ENCODE peak calls at places on chromosomes 6 and 20, in four cellular contexts. One of them, this sample, is unnamed. For H3K4me1, the result is how much of the 10 kb centered on the place peaks cover.

GRCh38 chr6:36666726-36667591 is 11.6 kb upstream of the CDKN1A start:
- DNase-seq in stomach: peak
- DNase-seq in MM.1S: no peak
- DNase-seq in pancreas: peak
- DNase-seq in this sample: peak

GRCh38 chr6:169959129-169960002 is 207.9 kb downstream of the ERMARD start:
- DNase-seq in stomach: peak
- DNase-seq in MM.1S: peak
- DNase-seq in pancreas: peak
- DNase-seq in this sample: no peak

GRCh38 chr6:167219967-167220512 is 62.3 kb upstream of the GPR31 start:
- DNase-seq in stomach: no peak
- DNase-seq in MM.1S: no peak
- DNase-seq in pancreas: no peak
- DNase-seq in this sample: no peak

GRCh38 chr6:41644297-41644879 is 6.1 kb downstream of the MDFI start:
- DNase-seq in stomach: no peak
- DNase-seq in MM.1S: no peak
- DNase-seq in pancreas: no peak
- DNase-seq in this sample: no peak

GRCh38 chr20:35768731-35769664 is 2.8 kb upstream of the PHF20 start:
- DNase-seq in stomach: peak
- DNase-seq in MM.1S: no peak
- DNase-seq in pancreas: peak
- DNase-seq in this sample: peak

GRCh38 chr20:57665589-57665971 is 44.2 kb downstream of the PMEPA1 start:
- DNase-seq in stomach: no peak
- DNase-seq in MM.1S: no peak
- DNase-seq in pancreas: peak
- DNase-seq in this sample: no peak

GRCh38 chr6:14917101-14917500 is 328.8 kb upstream of the JARID2 start:
- DNase-seq in stomach: no peak
- DNase-seq in MM.1S: no peak
- DNase-seq in pancreas: no peak
- DNase-seq in this sample: no peak

GRCh38 chr6:89297695-89298351 is 17.3 kb downstream of the GABRR2 start:
- DNase-seq in stomach: peak
- DNase-seq in MM.1S: peak
- DNase-seq in pancreas: no peak
- DNase-seq in this sample: no peak

GRCh38 chr6:37072526-37072925 is 67.1 kb downstream of the FGD2 start:
- DNase-seq in stomach: no peak
- DNase-seq in MM.1S: peak
- DNase-seq in pancreas: no peak
- DNase-seq in this sample: no peak

GRCh38 chr6:113893866-113894265 is 36.7 kb downstream of the MARCKS start:
- DNase-seq in stomach: no peak
- DNase-seq in MM.1S: no peak
- DNase-seq in pancreas: no peak
- DNase-seq in this sample: no peak

GRCh38 chr6:34155471-34156300 is 9.8 kb upstream of the GRM4 start:
- DNase-seq in stomach: no peak
- DNase-seq in MM.1S: no peak
- DNase-seq in pancreas: peak
- DNase-seq in this sample: no peak

GRCh38 chr6:107441706-107442105 is 17.7 kb downstream of the PDSS2 start:
- DNase-seq in stomach: no peak
- DNase-seq in MM.1S: no peak
- DNase-seq in pancreas: no peak
- DNase-seq in this sample: no peak

GRCh38 chr6:105545206-105545920 is 142.5 kb upstream of the PREP start:
- DNase-seq in stomach: no peak
- DNase-seq in MM.1S: no peak
- DNase-seq in pancreas: no peak
- DNase-seq in this sample: no peak

GRCh38 chr6:113600556-113601339 is 256.4 kb upstream of the MARCKS start:
- DNase-seq in stomach: no peak
- DNase-seq in MM.1S: no peak
- DNase-seq in pancreas: no peak
- DNase-seq in this sample: no peak

GRCh38 chr20:46990017-46990810 is 95.6 kb downstream of the EYA2 start:
- DNase-seq in stomach: no peak
- DNase-seq in MM.1S: no peak
- DNase-seq in pancreas: no peak
- DNase-seq in this sample: no peak

GRCh38 chr6:30939473-30939872 is 1.3 kb upstream of the MUCL3 start:
- DNase-seq in stomach: peak
- DNase-seq in MM.1S: no peak
- DNase-seq in pancreas: no peak
- DNase-seq in this sample: no peak

GRCh38 chr6:45577836-45578504 is 200.2 kb upstream of the SUPT3H start:
- DNase-seq in stomach: no peak
- DNase-seq in MM.1S: no peak
- DNase-seq in pancreas: no peak
- DNase-seq in this sample: no peak

GRCh38 chr20:31712564-31713311 is 9.9 kb downstream of the BCL2L1 start:
- DNase-seq in stomach: peak
- DNase-seq in MM.1S: no peak
- DNase-seq in pancreas: no peak
- DNase-seq in this sample: peak

GRCh38 chr6:12472601-12473038 is 182.5 kb downstream of the EDN1 start:
- DNase-seq in stomach: no peak
- DNase-seq in MM.1S: no peak
- DNase-seq in pancreas: no peak
- DNase-seq in this sample: peak

GRCh38 chr6:169960003-169960344 is 208.6 kb downstream of the ERMARD start:
- DNase-seq in stomach: no peak
- DNase-seq in MM.1S: no peak
- DNase-seq in pancreas: peak
- DNase-seq in this sample: no peak

GRCh38 chr6:75217203-75217602 is 11.3 kb upstream of the COL12A1 start:
- DNase-seq in stomach: no peak
- DNase-seq in MM.1S: no peak
- DNase-seq in pancreas: no peak
- DNase-seq in this sample: no peak

GRCh38 chr6:163940705-163941470 is 526.4 kb downstream of the QKI start:
- DNase-seq in stomach: no peak
- DNase-seq in MM.1S: no peak
- DNase-seq in pancreas: no peak
- DNase-seq in this sample: no peak

GRCh38 chr20:2133318-2134183 is 31.9 kb downstream of the STK35 start:
- DNase-seq in stomach: no peak
- DNase-seq in MM.1S: no peak
- DNase-seq in pancreas: no peak
- DNase-seq in this sample: no peak

GRCh38 chr20:7399575-7399974 is 540.7 kb downstream of the HAO1 start:
- DNase-seq in stomach: no peak
- DNase-seq in MM.1S: no peak
- DNase-seq in pancreas: no peak
- DNase-seq in this sample: no peak

GRCh38 chr6:52405243-52405642 is 14.9 kb upstream of the EFHC1 start:
- DNase-seq in stomach: no peak
- DNase-seq in MM.1S: no peak
- DNase-seq in pancreas: no peak
- DNase-seq in this sample: no peak

GRCh38 chr6:52400316-52401041 is 19.7 kb upstream of the EFHC1 start:
- DNase-seq in stomach: no peak
- DNase-seq in MM.1S: no peak
- DNase-seq in pancreas: no peak
- DNase-seq in this sample: no peak

GRCh38 chr6:52407467-52407866 is 12.7 kb upstream of the EFHC1 start:
- DNase-seq in stomach: no peak
- DNase-seq in MM.1S: peak
- DNase-seq in pancreas: no peak
- DNase-seq in this sample: no peak

GRCh38 chr6:52403086-52403485 is 17.1 kb upstream of the EFHC1 start:
- DNase-seq in stomach: no peak
- DNase-seq in MM.1S: no peak
- DNase-seq in pancreas: no peak
- DNase-seq in this sample: no peak

DNA sequence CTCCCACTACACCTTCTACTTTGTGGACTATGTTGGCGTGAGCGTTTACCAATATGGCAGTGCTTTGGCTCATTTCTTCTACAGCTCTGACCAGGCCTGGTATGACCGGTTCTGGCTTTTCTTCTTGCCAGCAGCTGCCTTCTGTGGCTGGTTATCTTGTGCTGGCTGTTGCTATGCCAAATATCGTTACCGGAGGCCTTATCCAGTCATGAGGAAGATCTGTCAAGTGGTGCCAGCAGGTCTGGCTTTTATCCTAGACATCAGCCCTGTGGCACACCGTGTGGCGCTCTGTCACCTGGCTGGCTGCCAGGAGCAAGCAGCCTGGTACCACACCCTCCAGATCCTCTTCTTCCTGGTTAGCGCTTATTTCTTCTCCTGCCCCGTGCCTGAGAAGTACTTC is 16.5 kb upstream of the EFHC1 start:
- DNase-seq in stomach: peak
- DNase-seq in MM.1S: no peak
- DNase-seq in pancreas: peak
- DNase-seq in this sample: peak
- H3K27ac ChIP-seq in stomach: peak
- H3K27ac ChIP-seq in MM.1S: no peak
- H3K27ac ChIP-seq in pancreas: no peak
- H3K27ac ChIP-seq in this sample: no peak

GRCh38 chr20:8757146-8757545 is 311.7 kb upstream of the PLCB4 start:
- DNase-seq in stomach: no peak
- DNase-seq in MM.1S: peak
- DNase-seq in pancreas: no peak
- DNase-seq in this sample: no peak

GRCh38 chr20:8755340-8756118 is 313.4 kb upstream of the PLCB4 start:
- DNase-seq in stomach: no peak
- DNase-seq in MM.1S: no peak
- DNase-seq in pancreas: no peak
- DNase-seq in this sample: no peak

GRCh38 chr20:8756410-8756809 is 312.5 kb upstream of the PLCB4 start:
- DNase-seq in stomach: no peak
- DNase-seq in MM.1S: no peak
- DNase-seq in pancreas: no peak
- DNase-seq in this sample: peak
- H3K4me1 ChIP-seq in stomach: under half
- H3K4me1 ChIP-seq in MM.1S: under half
- H3K4me1 ChIP-seq in pancreas: under half
- H3K4me1 ChIP-seq in this sample: under half

DNA sequence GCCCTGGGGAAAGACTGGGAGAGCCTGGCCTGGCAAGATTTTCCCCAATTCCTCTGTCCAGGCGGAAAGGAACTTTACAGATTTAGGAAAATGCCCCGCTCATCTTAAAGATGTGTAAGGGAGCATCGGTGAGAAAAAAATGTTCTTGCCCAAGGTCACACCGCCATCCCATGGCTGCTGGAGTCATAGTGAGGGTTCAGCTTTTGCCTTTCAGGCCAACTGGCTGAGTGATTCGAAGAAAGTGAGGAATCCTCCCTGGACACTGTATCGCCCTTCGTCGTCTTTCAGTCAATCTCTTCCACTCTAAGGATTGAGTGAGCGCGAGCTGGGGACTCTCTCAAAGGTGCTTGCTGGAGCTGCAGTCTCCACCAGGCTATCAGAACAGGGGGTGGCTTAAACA is 1.4 kb downstream of the WFDC2 start:
- DNase-seq in stomach: no peak
- DNase-seq in MM.1S: peak
- DNase-seq in pancreas: no peak
- DNase-seq in this sample: no peak
- H3K4me3 ChIP-seq in stomach: peak
- H3K4me3 ChIP-seq in MM.1S: peak
- H3K4me3 ChIP-seq in pancreas: peak
- H3K4me3 ChIP-seq in this sample: peak

DNA sequence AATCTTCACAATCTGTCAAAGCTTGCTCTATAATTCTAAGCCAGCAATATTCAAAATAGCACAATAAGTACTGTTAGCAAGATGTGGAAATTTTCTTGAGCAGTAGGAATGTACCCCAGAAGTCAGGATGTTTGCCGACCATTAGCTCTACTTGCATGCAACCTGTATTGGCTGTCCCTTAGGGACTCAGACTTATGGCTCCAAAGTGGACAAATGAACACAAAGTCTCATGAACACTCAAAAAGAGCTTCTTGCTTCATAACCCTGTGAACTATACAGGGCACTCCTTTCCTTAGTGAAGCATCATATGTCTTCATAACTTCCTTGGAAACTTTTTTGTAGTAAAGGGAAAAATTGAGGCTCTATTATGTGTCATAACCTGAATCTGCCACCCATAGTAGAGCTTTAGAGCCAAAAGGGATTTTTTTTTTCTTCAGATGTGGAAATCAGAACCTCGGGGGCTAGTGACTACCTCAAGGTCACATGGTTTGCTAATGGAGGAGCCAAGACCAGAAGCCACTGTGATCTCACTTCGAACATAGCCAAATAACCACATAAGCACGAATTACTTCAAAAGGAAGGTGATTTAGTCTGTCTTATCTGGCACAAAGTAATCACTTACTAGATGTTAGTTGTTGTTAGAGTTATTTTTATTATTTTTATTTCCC is 54.6 kb downstream of the ADGRG6 start:
- DNase-seq in stomach: no peak
- DNase-seq in MM.1S: no peak
- DNase-seq in pancreas: no peak
- DNase-seq in this sample: no peak
- H3K27ac ChIP-seq in stomach: no peak
- H3K27ac ChIP-seq in MM.1S: no peak
- H3K27ac ChIP-seq in pancreas: no peak
- H3K27ac ChIP-seq in this sample: no peak

DNA sequence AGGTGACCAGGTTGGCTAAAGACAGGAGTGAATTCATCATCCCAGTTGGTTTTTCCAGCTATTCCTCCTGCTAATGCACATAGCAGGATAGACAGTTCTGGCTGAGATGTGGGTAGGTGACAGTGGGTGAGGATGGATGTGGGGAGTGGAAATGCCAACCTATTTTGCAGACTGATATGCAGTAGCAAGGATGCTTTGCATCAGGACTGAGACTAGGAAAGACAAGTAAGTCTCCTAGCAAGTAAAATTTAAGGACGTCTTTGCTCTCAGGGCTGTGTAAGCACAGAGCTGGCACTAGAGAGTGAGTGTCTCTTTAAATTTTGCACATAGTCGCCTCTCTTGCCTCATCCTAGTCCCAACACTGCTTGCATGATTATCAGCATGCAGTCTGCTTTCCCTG is 368.1 kb upstream of the PLCB4 start:
- DNase-seq in stomach: no peak
- DNase-seq in MM.1S: no peak
- DNase-seq in pancreas: no peak
- DNase-seq in this sample: no peak
- H3K4me1 ChIP-seq in stomach: under half
- H3K4me1 ChIP-seq in MM.1S: under half
- H3K4me1 ChIP-seq in pancreas: under half
- H3K4me1 ChIP-seq in this sample: under half

GRCh38 chr6:4359108-4359710 is 223.8 kb upstream of the ECI2 start:
- DNase-seq in stomach: peak
- DNase-seq in MM.1S: no peak
- DNase-seq in pancreas: no peak
- DNase-seq in this sample: peak
- H3K4me3 ChIP-seq in stomach: no peak
- H3K4me3 ChIP-seq in MM.1S: no peak
- H3K4me3 ChIP-seq in pancreas: no peak
- H3K4me3 ChIP-seq in this sample: no peak